ENCODE peak calls at places on chromosomes 13 and 19, in seven cellular contexts. One of them, this sample, is unnamed.
A peak's percentile ranks its signal among the peaks of the same experiment; 100 is the strongest.

GRCh38 chr13:24727731-24728601 is 36.0 kb upstream of the RNF17 start:
- DNase-seq in GM06990: peak; percentile 57
- DNase-seq in cardiac fibroblast: peak; percentile 93
- DNase-seq in AG04449: peak; percentile 46
- DNase-seq in AG04450: peak; percentile 71
- DNase-seq in epithelial cell of esophagus: peak; percentile 91
- DNase-seq in right lobe of liver: peak; percentile 48
- DNase-seq in this sample: peak; percentile 61

GRCh38 chr19:45876411-45877197 is 9.3 kb downstream of the IRF2BP1 start:
- DNase-seq in GM06990: no peak
- DNase-seq in cardiac fibroblast: peak; percentile 78
- DNase-seq in AG04449: no peak
- DNase-seq in AG04450: no peak
- DNase-seq in epithelial cell of esophagus: no peak
- DNase-seq in right lobe of liver: peak; percentile 86
- DNase-seq in this sample: no peak

GRCh38 chr13:100396771-100397170 is 191.8 kb downstream of the GGACT start:
- DNase-seq in GM06990: no peak
- DNase-seq in cardiac fibroblast: no peak
- DNase-seq in AG04449: no peak
- DNase-seq in AG04450: no peak
- DNase-seq in epithelial cell of esophagus: no peak
- DNase-seq in right lobe of liver: no peak
- DNase-seq in this sample: no peak

GRCh38 chr13:40390290-40391008 is 276.0 kb downstream of the FOXO1 start:
- DNase-seq in GM06990: no peak
- DNase-seq in cardiac fibroblast: no peak
- DNase-seq in AG04449: no peak
- DNase-seq in AG04450: no peak
- DNase-seq in epithelial cell of esophagus: no peak
- DNase-seq in right lobe of liver: no peak
- DNase-seq in this sample: no peak

GRCh38 chr19:46009530-46010510 is 13.0 kb downstream of the PGLYRP1 start:
- DNase-seq in GM06990: peak; percentile 37
- DNase-seq in cardiac fibroblast: peak; percentile 82
- DNase-seq in AG04449: no peak
- DNase-seq in AG04450: no peak
- DNase-seq in epithelial cell of esophagus: peak; percentile 68
- DNase-seq in right lobe of liver: peak; percentile 63
- DNase-seq in this sample: peak; percentile 81

GRCh38 chr13:113855012-113855921 is 8.6 kb downstream of the GAS6 start:
- DNase-seq in GM06990: no peak
- DNase-seq in cardiac fibroblast: no peak
- DNase-seq in AG04449: no peak
- DNase-seq in AG04450: no peak
- DNase-seq in epithelial cell of esophagus: no peak
- DNase-seq in right lobe of liver: no peak
- DNase-seq in this sample: peak; percentile 35

GRCh38 chr13:114173753-114174152 is 5.3 kb upstream of the CFAP97D2 start:
- DNase-seq in GM06990: no peak
- DNase-seq in cardiac fibroblast: peak; percentile 12
- DNase-seq in AG04449: no peak
- DNase-seq in AG04450: peak; percentile 23
- DNase-seq in epithelial cell of esophagus: peak; percentile 24
- DNase-seq in right lobe of liver: no peak
- DNase-seq in this sample: no peak

GRCh38 chr19:17281391-17282304 is at the start of gene ANKLE1:
- DNase-seq in GM06990: peak; percentile 86
- DNase-seq in cardiac fibroblast: no peak
- DNase-seq in AG04449: no peak
- DNase-seq in AG04450: no peak
- DNase-seq in epithelial cell of esophagus: no peak
- DNase-seq in right lobe of liver: peak; percentile 44
- DNase-seq in this sample: peak; percentile 78

GRCh38 chr19:16069813-16070365 is 6.4 kb upstream of the TPM4 start:
- DNase-seq in GM06990: no peak
- DNase-seq in cardiac fibroblast: no peak
- DNase-seq in AG04449: no peak
- DNase-seq in AG04450: no peak
- DNase-seq in epithelial cell of esophagus: peak; percentile 32
- DNase-seq in right lobe of liver: no peak
- DNase-seq in this sample: peak; percentile 40

GRCh38 chr13:30002577-30002976 is 152.2 kb upstream of the UBL3 start:
- DNase-seq in GM06990: no peak
- DNase-seq in cardiac fibroblast: peak; percentile 33
- DNase-seq in AG04449: peak; percentile 28
- DNase-seq in AG04450: peak; percentile 45
- DNase-seq in epithelial cell of esophagus: peak; percentile 91
- DNase-seq in right lobe of liver: no peak
- DNase-seq in this sample: no peak

GRCh38 chr13:49246850-49247721 is 639 bp upstream of the CDADC1 start:
- DNase-seq in GM06990: no peak
- DNase-seq in cardiac fibroblast: no peak
- DNase-seq in AG04449: no peak
- DNase-seq in AG04450: no peak
- DNase-seq in epithelial cell of esophagus: no peak
- DNase-seq in right lobe of liver: no peak
- DNase-seq in this sample: no peak

GRCh38 chr13:66965146-66965545 is 265.0 kb downstream of the PCDH9 start:
- DNase-seq in GM06990: no peak
- DNase-seq in cardiac fibroblast: no peak
- DNase-seq in AG04449: no peak
- DNase-seq in AG04450: no peak
- DNase-seq in epithelial cell of esophagus: no peak
- DNase-seq in right lobe of liver: no peak
- DNase-seq in this sample: no peak

GRCh38 chr19:5131031-5131865 is 162.3 kb downstream of the KDM4B start:
- DNase-seq in GM06990: peak; percentile 84
- DNase-seq in cardiac fibroblast: no peak
- DNase-seq in AG04449: no peak
- DNase-seq in AG04450: no peak
- DNase-seq in epithelial cell of esophagus: no peak
- DNase-seq in right lobe of liver: no peak
- DNase-seq in this sample: no peak

GRCh38 chr13:31192306-31192705 is 7.5 kb upstream of the B3GLCT start:
- DNase-seq in GM06990: no peak
- DNase-seq in cardiac fibroblast: no peak
- DNase-seq in AG04449: no peak
- DNase-seq in AG04450: no peak
- DNase-seq in epithelial cell of esophagus: no peak
- DNase-seq in right lobe of liver: no peak
- DNase-seq in this sample: no peak

GRCh38 chr19:49431330-49431749 is 6.2 kb downstream of the GFY start:
- DNase-seq in GM06990: no peak
- DNase-seq in cardiac fibroblast: no peak
- DNase-seq in AG04449: no peak
- DNase-seq in AG04450: no peak
- DNase-seq in epithelial cell of esophagus: no peak
- DNase-seq in right lobe of liver: no peak
- DNase-seq in this sample: no peak

GRCh38 chr13:66565261-66565660 is 664.9 kb downstream of the PCDH9 start:
- DNase-seq in GM06990: no peak
- DNase-seq in cardiac fibroblast: no peak
- DNase-seq in AG04449: no peak
- DNase-seq in AG04450: no peak
- DNase-seq in epithelial cell of esophagus: no peak
- DNase-seq in right lobe of liver: no peak
- DNase-seq in this sample: no peak

GRCh38 chr13:46578590-46578975 is 25.6 kb downstream of the LRCH1 start:
- DNase-seq in GM06990: no peak
- DNase-seq in cardiac fibroblast: no peak
- DNase-seq in AG04449: no peak
- DNase-seq in AG04450: no peak
- DNase-seq in epithelial cell of esophagus: no peak
- DNase-seq in right lobe of liver: no peak
- DNase-seq in this sample: no peak

GRCh38 chr19:1275260-1275975 is at the start of gene FAM174C:
- DNase-seq in GM06990: peak; percentile 98
- DNase-seq in cardiac fibroblast: peak; percentile 97
- DNase-seq in AG04449: peak; percentile 80
- DNase-seq in AG04450: peak; percentile 90
- DNase-seq in epithelial cell of esophagus: peak; percentile 98
- DNase-seq in right lobe of liver: peak; percentile 96
- DNase-seq in this sample: peak; percentile 97

GRCh38 chr13:100658363-100658762 is 16.2 kb downstream of the TMTC4 start:
- DNase-seq in GM06990: no peak
- DNase-seq in cardiac fibroblast: no peak
- DNase-seq in AG04449: no peak
- DNase-seq in AG04450: no peak
- DNase-seq in epithelial cell of esophagus: no peak
- DNase-seq in right lobe of liver: no peak
- DNase-seq in this sample: no peak

DNA sequence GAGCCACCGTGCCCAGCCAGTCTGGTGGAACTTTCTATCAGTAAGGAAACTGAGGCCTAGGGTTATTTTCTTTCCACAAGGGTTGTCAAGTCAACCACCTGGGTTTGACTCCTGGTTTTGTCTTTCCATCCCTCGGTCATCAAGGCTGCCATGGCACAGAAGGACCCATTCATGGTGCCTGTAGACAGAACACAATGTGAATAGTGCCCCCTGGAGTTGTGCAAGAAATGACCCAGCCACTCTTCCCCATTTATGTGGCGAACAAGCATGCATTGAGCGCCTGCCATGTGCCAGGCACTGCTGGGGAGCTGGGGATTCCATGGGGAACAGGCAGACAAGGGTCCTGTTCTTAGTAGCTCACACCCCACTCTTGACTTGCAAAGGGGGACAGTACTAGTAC is 4.1 kb downstream of the SMARCA4 start:
- DNase-seq in GM06990: no peak
- DNase-seq in cardiac fibroblast: no peak
- DNase-seq in AG04449: no peak
- DNase-seq in AG04450: no peak
- DNase-seq in epithelial cell of esophagus: no peak
- DNase-seq in right lobe of liver: no peak
- DNase-seq in this sample: no peak
- TF ChIP-seq CTCF in GM06990: peak; percentile 20
- TF ChIP-seq CTCF in cardiac fibroblast: no peak
- TF ChIP-seq CTCF in AG04449: no peak
- TF ChIP-seq CTCF in AG04450: peak; percentile 21
- TF ChIP-seq CTCF in epithelial cell of esophagus: peak; percentile 5
- TF ChIP-seq CTCF in right lobe of liver: no peak
- TF ChIP-seq CTCF in this sample: no peak

DNA sequence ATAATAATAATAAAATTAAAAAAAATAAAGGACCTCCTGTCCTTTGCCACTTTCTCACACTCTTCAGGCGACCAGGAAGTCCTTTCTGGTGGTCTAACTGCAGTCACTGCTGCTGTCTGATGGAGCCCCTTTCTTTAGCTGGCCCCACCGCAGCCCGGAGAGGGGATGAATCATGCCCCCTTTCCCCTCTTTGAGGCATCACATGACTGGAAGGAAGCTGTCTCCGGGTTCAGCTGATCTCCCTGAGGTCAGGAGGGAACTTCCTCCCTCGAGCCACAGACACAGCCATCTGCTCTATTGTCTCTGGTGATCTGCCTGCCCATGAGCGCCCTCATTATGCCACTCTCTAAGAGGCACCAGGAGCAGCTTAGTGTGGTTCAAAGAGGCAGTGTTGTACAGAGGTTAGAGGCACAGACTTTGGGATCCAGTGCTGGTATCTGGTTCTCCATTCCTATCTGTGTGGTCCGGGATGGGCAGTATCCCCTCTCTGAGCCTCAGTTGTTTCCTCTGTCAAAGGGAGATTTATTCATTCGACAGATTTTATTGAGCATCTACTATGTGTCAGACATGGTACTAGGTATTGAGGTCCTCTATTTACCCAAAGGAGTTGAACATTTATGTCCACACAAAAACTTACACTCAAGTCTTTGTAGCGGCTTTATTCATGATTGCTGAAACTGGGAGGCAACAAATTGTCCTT is 30.0 kb downstream of the VAV1 start:
- DNase-seq in GM06990: peak; percentile 73
- DNase-seq in cardiac fibroblast: peak; percentile 4
- DNase-seq in AG04449: no peak
- DNase-seq in AG04450: no peak
- DNase-seq in epithelial cell of esophagus: peak; percentile 26
- DNase-seq in right lobe of liver: peak; percentile 49
- DNase-seq in this sample: peak; percentile 76
- TF ChIP-seq CTCF in GM06990: peak; percentile 56
- TF ChIP-seq CTCF in cardiac fibroblast: no peak
- TF ChIP-seq CTCF in AG04449: no peak
- TF ChIP-seq CTCF in AG04450: no peak
- TF ChIP-seq CTCF in epithelial cell of esophagus: no peak
- TF ChIP-seq CTCF in right lobe of liver: no peak
- TF ChIP-seq CTCF in this sample: no peak

GRCh38 chr13:41605319-41606285 is 148.3 kb downstream of the RGCC start:
- DNase-seq in GM06990: no peak
- DNase-seq in cardiac fibroblast: no peak
- DNase-seq in AG04449: no peak
- DNase-seq in AG04450: no peak
- DNase-seq in epithelial cell of esophagus: no peak
- DNase-seq in right lobe of liver: no peak
- DNase-seq in this sample: no peak
- TF ChIP-seq CTCF in GM06990: no peak
- TF ChIP-seq CTCF in cardiac fibroblast: no peak
- TF ChIP-seq CTCF in AG04449: no peak
- TF ChIP-seq CTCF in AG04450: peak; percentile 22
- TF ChIP-seq CTCF in epithelial cell of esophagus: no peak
- TF ChIP-seq CTCF in right lobe of liver: no peak
- TF ChIP-seq CTCF in this sample: no peak

GRCh38 chr19:58408152-58409009 is at the start of gene ZNF584:
- DNase-seq in GM06990: peak; percentile 94
- DNase-seq in cardiac fibroblast: peak; percentile 96
- DNase-seq in AG04449: peak; percentile 38
- DNase-seq in AG04450: peak; percentile 86
- DNase-seq in epithelial cell of esophagus: peak; percentile 94
- DNase-seq in right lobe of liver: peak; percentile 96
- DNase-seq in this sample: peak; percentile 96
- TF ChIP-seq CTCF in GM06990: peak; percentile 28
- TF ChIP-seq CTCF in cardiac fibroblast: peak; percentile 4
- TF ChIP-seq CTCF in AG04449: peak; percentile 26
- TF ChIP-seq CTCF in AG04450: peak; percentile 21
- TF ChIP-seq CTCF in epithelial cell of esophagus: no peak
- TF ChIP-seq CTCF in right lobe of liver: no peak
- TF ChIP-seq CTCF in this sample: no peak

GRCh38 chr19:13100871-13101589 is 1.6 kb downstream of the LYL1 start:
- DNase-seq in GM06990: no peak
- DNase-seq in cardiac fibroblast: no peak
- DNase-seq in AG04449: no peak
- DNase-seq in AG04450: no peak
- DNase-seq in epithelial cell of esophagus: no peak
- DNase-seq in right lobe of liver: no peak
- DNase-seq in this sample: no peak
- TF ChIP-seq CTCF in GM06990: peak; percentile 39
- TF ChIP-seq CTCF in cardiac fibroblast: peak; percentile 28
- TF ChIP-seq CTCF in AG04449: peak; percentile 39
- TF ChIP-seq CTCF in AG04450: peak; percentile 26
- TF ChIP-seq CTCF in epithelial cell of esophagus: peak; percentile 15
- TF ChIP-seq CTCF in right lobe of liver: no peak
- TF ChIP-seq CTCF in this sample: peak; percentile 43

DNA sequence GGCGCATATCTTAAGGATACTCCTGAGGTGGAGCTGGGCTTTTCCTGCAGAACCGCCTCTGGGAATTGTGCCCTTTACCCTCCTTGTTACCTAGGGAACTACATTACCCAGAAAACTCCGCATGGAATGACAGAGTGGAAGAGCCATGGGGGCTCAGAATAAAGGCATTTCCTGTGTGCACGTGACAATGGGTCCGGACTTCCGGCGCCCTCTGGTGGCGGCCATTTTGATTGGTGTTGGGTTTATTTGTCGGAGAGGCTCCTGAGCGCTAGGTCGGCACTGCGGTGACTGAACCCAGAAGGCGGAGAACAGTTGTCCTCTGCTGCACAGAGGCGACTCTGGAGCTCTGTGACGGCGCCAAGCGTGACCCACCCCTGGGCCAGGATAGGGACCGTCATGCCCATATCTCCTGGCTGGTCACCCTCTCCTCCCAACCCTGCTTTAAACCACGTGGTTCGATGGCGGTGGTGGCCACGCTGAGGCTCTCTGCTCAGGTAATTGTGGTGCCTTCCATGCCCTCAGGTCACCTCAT is at the start of gene ZNF587B:
- DNase-seq in GM06990: peak; percentile 18
- DNase-seq in cardiac fibroblast: peak; percentile 90
- DNase-seq in AG04449: no peak
- DNase-seq in AG04450: peak; percentile 27
- DNase-seq in epithelial cell of esophagus: peak; percentile 85
- DNase-seq in right lobe of liver: peak; percentile 44
- DNase-seq in this sample: peak; percentile 67
- TF ChIP-seq CTCF in GM06990: peak; percentile 38
- TF ChIP-seq CTCF in cardiac fibroblast: no peak
- TF ChIP-seq CTCF in AG04449: peak; percentile 17
- TF ChIP-seq CTCF in AG04450: peak; percentile 40
- TF ChIP-seq CTCF in epithelial cell of esophagus: peak; percentile 43
- TF ChIP-seq CTCF in right lobe of liver: peak; percentile 25
- TF ChIP-seq CTCF in this sample: peak; percentile 33